ENCODE peak calls at places on chromosomes 1 and 21, in six cellular contexts. One of them, this sample, is unnamed.

GRCh38 chr1:30814292-30814691 is 56.7 kb upstream of the LAPTM5 start:
- DNase-seq in A549: no peak
- DNase-seq in spleen: no peak
- DNase-seq in fibroblast of lung: no peak
- DNase-seq in aorta: no peak
- DNase-seq in body of pancreas: no peak
- DNase-seq in this sample: no peak

GRCh38 chr1:9080704-9081291 is 11.4 kb upstream of the SLC2A5 start:
- DNase-seq in A549: no peak
- DNase-seq in aorta: no peak
- DNase-seq in fibroblast of lung: peak
- DNase-seq in spleen: no peak
- DNase-seq in body of pancreas: no peak
- DNase-seq in this sample: peak

GRCh38 chr1:162366149-162366548 is 10.5 kb downstream of the SPATA46 start:
- DNase-seq in fibroblast of lung: peak
- DNase-seq in aorta: no peak
- DNase-seq in A549: no peak
- DNase-seq in spleen: no peak
- DNase-seq in body of pancreas: no peak
- DNase-seq in this sample: no peak

GRCh38 chr21:19713324-19713723 is 1284.9 kb upstream of the NCAM2 start:
- DNase-seq in spleen: no peak
- DNase-seq in body of pancreas: no peak
- DNase-seq in A549: no peak
- DNase-seq in fibroblast of lung: no peak
- DNase-seq in aorta: no peak
- DNase-seq in this sample: no peak

GRCh38 chr21:31677047-31677446 is 17.6 kb downstream of the SOD1 start:
- DNase-seq in spleen: no peak
- DNase-seq in fibroblast of lung: no peak
- DNase-seq in aorta: no peak
- DNase-seq in body of pancreas: no peak
- DNase-seq in A549: no peak
- DNase-seq in this sample: no peak

GRCh38 chr1:178461676-178462075 is 35.1 kb downstream of the CLEC20A start:
- DNase-seq in body of pancreas: no peak
- DNase-seq in A549: no peak
- DNase-seq in spleen: no peak
- DNase-seq in fibroblast of lung: peak
- DNase-seq in aorta: no peak
- DNase-seq in this sample: no peak

GRCh38 chr1:219189021-219189824 is 15.5 kb downstream of the LYPLAL1 start:
- DNase-seq in A549: no peak
- DNase-seq in fibroblast of lung: peak
- DNase-seq in body of pancreas: no peak
- DNase-seq in spleen: no peak
- DNase-seq in aorta: no peak
- DNase-seq in this sample: no peak

GRCh38 chr1:114986286-114986685 is 43.3 kb upstream of the TSHB start:
- DNase-seq in body of pancreas: no peak
- DNase-seq in spleen: no peak
- DNase-seq in A549: no peak
- DNase-seq in aorta: no peak
- DNase-seq in fibroblast of lung: no peak
- DNase-seq in this sample: no peak

GRCh38 chr1:205455581-205456382 is at the start of gene BLACAT1:
- DNase-seq in fibroblast of lung: no peak
- DNase-seq in A549: no peak
- DNase-seq in spleen: no peak
- DNase-seq in body of pancreas: no peak
- DNase-seq in aorta: no peak
- DNase-seq in this sample: no peak

GRCh38 chr1:113804421-113805255 is 7.6 kb downstream of the RSBN1 start:
- DNase-seq in fibroblast of lung: peak
- DNase-seq in spleen: no peak
- DNase-seq in A549: peak
- DNase-seq in body of pancreas: peak
- DNase-seq in aorta: no peak
- DNase-seq in this sample: peak

GRCh38 chr1:28027660-28028059 is 60.8 kb downstream of the EYA3 start:
- DNase-seq in body of pancreas: no peak
- DNase-seq in fibroblast of lung: no peak
- DNase-seq in spleen: no peak
- DNase-seq in A549: no peak
- DNase-seq in aorta: no peak
- DNase-seq in this sample: no peak

GRCh38 chr21:14901482-14901958 is 163.3 kb downstream of the NRIP1 start:
- DNase-seq in fibroblast of lung: peak
- DNase-seq in spleen: no peak
- DNase-seq in A549: no peak
- DNase-seq in aorta: no peak
- DNase-seq in body of pancreas: no peak
- DNase-seq in this sample: peak

GRCh38 chr1:12121212-12122000 is 45.4 kb upstream of the TNFRSF1B start:
- DNase-seq in aorta: peak
- DNase-seq in body of pancreas: no peak
- DNase-seq in spleen: peak
- DNase-seq in A549: no peak
- DNase-seq in fibroblast of lung: peak
- DNase-seq in this sample: no peak

GRCh38 chr1:209549384-209550001 is 34.0 kb upstream of the CAMK1G start:
- DNase-seq in spleen: no peak
- DNase-seq in A549: no peak
- DNase-seq in fibroblast of lung: no peak
- DNase-seq in body of pancreas: no peak
- DNase-seq in aorta: no peak
- DNase-seq in this sample: no peak

GRCh38 chr21:42613756-42614155 is 39.7 kb upstream of the PDE9A start:
- DNase-seq in spleen: no peak
- DNase-seq in aorta: no peak
- DNase-seq in fibroblast of lung: no peak
- DNase-seq in A549: no peak
- DNase-seq in body of pancreas: no peak
- DNase-seq in this sample: no peak

GRCh38 chr21:43603230-43603626 is 56.1 kb downstream of the HSF2BP start:
- DNase-seq in A549: no peak
- DNase-seq in body of pancreas: no peak
- DNase-seq in aorta: peak
- DNase-seq in fibroblast of lung: no peak
- DNase-seq in spleen: no peak
- DNase-seq in this sample: no peak

GRCh38 chr1:47465605-47466004 is 27.8 kb downstream of the FOXD2 start:
- DNase-seq in aorta: no peak
- DNase-seq in fibroblast of lung: no peak
- DNase-seq in body of pancreas: no peak
- DNase-seq in A549: no peak
- DNase-seq in spleen: no peak
- DNase-seq in this sample: no peak

GRCh38 chr1:15949453-15950245 is 26.3 kb downstream of the ZBTB17 start:
- DNase-seq in fibroblast of lung: peak
- DNase-seq in spleen: peak
- DNase-seq in body of pancreas: peak
- DNase-seq in A549: peak
- DNase-seq in aorta: peak
- DNase-seq in this sample: peak

GRCh38 chr1:56525463-56526155 is 53.8 kb downstream of the PLPP3 start:
- DNase-seq in aorta: peak
- DNase-seq in spleen: peak
- DNase-seq in A549: no peak
- DNase-seq in fibroblast of lung: peak
- DNase-seq in body of pancreas: no peak
- DNase-seq in this sample: no peak

GRCh38 chr1:235008239-235008638 is 120.4 kb downstream of the TOMM20 start:
- DNase-seq in fibroblast of lung: no peak
- DNase-seq in aorta: no peak
- DNase-seq in spleen: no peak
- DNase-seq in A549: no peak
- DNase-seq in body of pancreas: no peak
- DNase-seq in this sample: no peak

GRCh38 chr1:2824999-2825398 is 23.5 kb upstream of the TTC34 start:
- DNase-seq in A549: no peak
- DNase-seq in body of pancreas: no peak
- DNase-seq in fibroblast of lung: no peak
- DNase-seq in spleen: no peak
- DNase-seq in aorta: peak
- DNase-seq in this sample: no peak

GRCh38 chr1:24191860-24192259 is 4.8 kb upstream of the IFNLR1 start:
- DNase-seq in spleen: no peak
- DNase-seq in body of pancreas: no peak
- DNase-seq in aorta: no peak
- DNase-seq in A549: peak
- DNase-seq in fibroblast of lung: peak
- DNase-seq in this sample: peak

GRCh38 chr1:90488451-90488850 is 228.7 kb downstream of the BARHL2 start:
- DNase-seq in spleen: no peak
- DNase-seq in A549: no peak
- DNase-seq in aorta: no peak
- DNase-seq in body of pancreas: no peak
- DNase-seq in fibroblast of lung: peak
- DNase-seq in this sample: no peak

GRCh38 chr21:39364949-39365348 is 16.1 kb upstream of the HMGN1 start:
- DNase-seq in body of pancreas: no peak
- DNase-seq in A549: no peak
- DNase-seq in aorta: no peak
- DNase-seq in fibroblast of lung: no peak
- DNase-seq in spleen: no peak
- DNase-seq in this sample: no peak

GRCh38 chr1:231799363-231799986 is 172.9 kb downstream of the DISC1 start:
- DNase-seq in A549: no peak
- DNase-seq in fibroblast of lung: peak
- DNase-seq in spleen: no peak
- DNase-seq in aorta: no peak
- DNase-seq in body of pancreas: no peak
- DNase-seq in this sample: no peak

DNA sequence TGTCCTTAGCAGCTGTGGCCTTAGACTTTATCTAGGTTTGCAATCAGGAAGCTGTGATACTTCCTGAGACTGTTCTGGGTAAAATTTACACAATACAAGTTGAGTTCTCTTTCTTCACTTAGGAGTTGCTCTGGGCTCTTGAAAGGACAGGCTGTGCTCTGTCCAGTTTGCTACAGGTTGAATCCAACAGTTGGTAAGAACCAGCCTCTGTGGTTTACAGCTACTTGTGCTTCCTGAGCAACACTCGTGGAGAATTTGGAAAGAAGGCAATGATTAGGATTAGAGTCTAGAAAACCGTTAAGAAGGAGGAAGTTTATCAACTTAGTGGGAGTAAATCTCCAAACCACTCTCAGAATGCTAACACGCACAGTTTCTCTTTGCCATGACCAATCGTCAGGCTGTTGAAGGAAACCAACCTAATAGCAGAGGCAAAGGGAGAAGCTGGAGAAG is 26.8 kb downstream of the GFI1 start:
- DNase-seq in fibroblast of lung: no peak
- DNase-seq in aorta: no peak
- DNase-seq in body of pancreas: no peak
- DNase-seq in spleen: no peak
- DNase-seq in A549: no peak
- DNase-seq in this sample: no peak
- H3K27ac ChIP-seq in fibroblast of lung: no peak
- H3K27ac ChIP-seq in aorta: no peak
- H3K27ac ChIP-seq in body of pancreas: no peak
- H3K27ac ChIP-seq in spleen: peak
- H3K27ac ChIP-seq in A549: no peak
- H3K27ac ChIP-seq in this sample: no peak

GRCh38 chr1:198669023-198669698 is 30.3 kb downstream of the PTPRC start:
- DNase-seq in body of pancreas: no peak
- DNase-seq in spleen: peak
- DNase-seq in aorta: peak
- DNase-seq in A549: peak
- DNase-seq in fibroblast of lung: peak
- DNase-seq in this sample: peak
- H3K27ac ChIP-seq in body of pancreas: no peak
- H3K27ac ChIP-seq in spleen: peak
- H3K27ac ChIP-seq in aorta: no peak
- H3K27ac ChIP-seq in A549: no peak
- H3K27ac ChIP-seq in fibroblast of lung: peak
- H3K27ac ChIP-seq in this sample: no peak

DNA sequence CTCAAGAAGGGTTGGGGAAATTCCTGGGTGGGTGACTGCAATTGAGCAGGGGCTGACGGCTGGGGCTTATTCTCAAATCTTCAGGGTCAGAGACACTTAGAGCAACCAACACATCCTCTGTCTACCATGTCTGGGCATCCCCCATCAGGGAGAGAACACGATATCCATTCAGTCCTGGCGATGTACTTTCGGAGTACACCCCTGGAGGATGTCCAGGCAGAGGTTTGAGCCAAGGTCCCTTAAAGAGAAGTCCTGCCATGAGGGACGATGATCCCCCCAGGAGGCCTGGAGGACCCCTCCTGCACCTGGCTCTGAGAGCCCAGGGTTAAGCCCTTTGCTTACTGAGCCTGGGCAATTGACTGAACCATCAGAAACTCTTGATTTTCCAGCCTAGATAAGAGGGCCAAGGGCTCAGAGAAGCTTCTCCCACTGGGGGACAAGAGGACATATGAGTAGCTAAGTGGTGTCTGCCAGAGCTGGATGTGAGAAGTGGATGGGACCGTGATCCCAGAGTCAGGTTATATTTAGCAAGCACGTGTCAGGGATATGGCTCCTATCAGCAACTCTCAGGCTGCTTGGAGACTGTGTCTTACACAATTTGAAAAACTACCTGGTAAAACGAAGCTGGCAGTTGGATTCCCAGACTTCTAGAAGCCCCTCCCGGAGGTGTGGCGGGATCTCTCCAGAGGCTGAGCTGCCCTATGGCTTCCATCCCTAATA is 253.3 kb upstream of the VAMP3 start:
- DNase-seq in body of pancreas: no peak
- DNase-seq in fibroblast of lung: no peak
- DNase-seq in spleen: peak
- DNase-seq in A549: no peak
- DNase-seq in aorta: no peak
- DNase-seq in this sample: no peak
- H3K27ac ChIP-seq in body of pancreas: no peak
- H3K27ac ChIP-seq in fibroblast of lung: no peak
- H3K27ac ChIP-seq in spleen: no peak
- H3K27ac ChIP-seq in A549: no peak
- H3K27ac ChIP-seq in aorta: no peak
- H3K27ac ChIP-seq in this sample: no peak

GRCh38 chr21:35422011-35422410 is 372.9 kb upstream of the RUNX1 start:
- DNase-seq in A549: no peak
- DNase-seq in fibroblast of lung: no peak
- DNase-seq in body of pancreas: no peak
- DNase-seq in aorta: no peak
- DNase-seq in spleen: no peak
- DNase-seq in this sample: no peak

GRCh38 chr21:35424122-35424521 is 375.0 kb upstream of the RUNX1 start:
- DNase-seq in spleen: no peak
- DNase-seq in A549: no peak
- DNase-seq in aorta: no peak
- DNase-seq in fibroblast of lung: no peak
- DNase-seq in body of pancreas: no peak
- DNase-seq in this sample: no peak

GRCh38 chr21:35426484-35426883 is 377.4 kb upstream of the RUNX1 start:
- DNase-seq in spleen: no peak
- DNase-seq in fibroblast of lung: no peak
- DNase-seq in body of pancreas: no peak
- DNase-seq in aorta: no peak
- DNase-seq in A549: no peak
- DNase-seq in this sample: no peak

GRCh38 chr21:35420658-35421057 is 371.6 kb upstream of the RUNX1 start:
- DNase-seq in A549: no peak
- DNase-seq in body of pancreas: no peak
- DNase-seq in spleen: no peak
- DNase-seq in fibroblast of lung: no peak
- DNase-seq in aorta: no peak
- DNase-seq in this sample: no peak

GRCh38 chr21:35423694-35424093 is 374.6 kb upstream of the RUNX1 start:
- DNase-seq in spleen: no peak
- DNase-seq in fibroblast of lung: peak
- DNase-seq in A549: no peak
- DNase-seq in body of pancreas: no peak
- DNase-seq in aorta: no peak
- DNase-seq in this sample: no peak
- H3K27ac ChIP-seq in spleen: no peak
- H3K27ac ChIP-seq in fibroblast of lung: no peak
- H3K27ac ChIP-seq in A549: no peak
- H3K27ac ChIP-seq in body of pancreas: no peak
- H3K27ac ChIP-seq in aorta: no peak
- H3K27ac ChIP-seq in this sample: no peak

This sample was measured in RWPE1.